ENCODE peak calls at places on chromosome 9, in five cellular contexts. N is adrenal gland, U is breast epithelium, L is heart left ventricle, Y is uterus. G is an unnamed sample.

GRCh38 chr9:115098226-115098965 is 19.6 kb downstream of the TNC start:
- DNase-seq in U (no peak), N (no peak), Y (no peak), L (no peak), G (no peak)

GRCh38 chr9:127937383-127938297 is at the start of gene DPM2:
- DNase-seq in Y (peak; percentile 83), L (peak; percentile 84), N (peak; percentile 80), U (peak; percentile 79), G (peak; percentile 86)

GRCh38 chr9:110573305-110573704 is 6.2 kb downstream of the SVEP1 start:
- DNase-seq in N (no peak), U (no peak), L (no peak), Y (no peak), G (no peak)

GRCh38 chr9:78566948-78567675 is 270.2 kb downstream of the PSAT1 start:
- DNase-seq in U (no peak), L (no peak), Y (no peak), N (no peak), G (no peak)

GRCh38 chr9:130835441-130836298 is 616 bp downstream of the ABL1 start:
- DNase-seq in N (peak; percentile 47), L (peak; percentile 49), U (no peak), Y (no peak), G (peak; percentile 75)

GRCh38 chr9:114310471-114311450 is 12.1 kb upstream of the ORM1 start:
- DNase-seq in Y (no peak), U (peak; percentile 24), N (no peak), L (no peak), G (peak; percentile 31)

GRCh38 chr9:131264231-131264630 is 12.1 kb downstream of the FAM78A start:
- DNase-seq in L (no peak), U (no peak), Y (no peak), N (no peak), G (no peak)

GRCh38 chr9:114988962-114989599 is 58.7 kb upstream of the TNFSF8 start:
- DNase-seq in L (no peak), Y (no peak), U (no peak), N (no peak), G (no peak)

DNA sequence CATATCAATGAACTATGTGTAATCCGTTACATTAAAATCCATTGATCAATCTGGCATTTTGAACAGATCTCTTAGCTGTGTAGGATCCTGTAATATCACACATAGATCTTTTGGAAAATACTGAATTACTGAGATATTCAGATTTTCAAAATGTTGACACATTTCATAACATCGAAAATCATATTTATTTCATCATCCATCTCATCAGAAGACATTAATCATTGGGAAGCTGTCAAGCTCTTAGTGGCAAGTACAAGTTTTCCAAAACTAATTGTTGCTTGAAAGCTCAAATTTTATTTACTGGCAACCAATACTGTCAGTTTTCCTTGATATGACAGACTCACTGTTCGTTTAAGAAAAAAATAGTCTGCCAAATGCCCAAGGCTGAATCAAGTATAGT is 8.5 kb downstream of the NR6A1 start:
- DNase-seq in Y (no peak), U (no peak), N (no peak), L (no peak), G (no peak)
- H3K4me1 ChIP-seq in Y (no peaks in the 10 kb centered on the region), U (no peaks in the 10 kb centered on the region), N (no peaks in the 10 kb centered on the region), L (no peaks in the 10 kb centered on the region), G (no peaks in the 10 kb centered on the region)

DNA sequence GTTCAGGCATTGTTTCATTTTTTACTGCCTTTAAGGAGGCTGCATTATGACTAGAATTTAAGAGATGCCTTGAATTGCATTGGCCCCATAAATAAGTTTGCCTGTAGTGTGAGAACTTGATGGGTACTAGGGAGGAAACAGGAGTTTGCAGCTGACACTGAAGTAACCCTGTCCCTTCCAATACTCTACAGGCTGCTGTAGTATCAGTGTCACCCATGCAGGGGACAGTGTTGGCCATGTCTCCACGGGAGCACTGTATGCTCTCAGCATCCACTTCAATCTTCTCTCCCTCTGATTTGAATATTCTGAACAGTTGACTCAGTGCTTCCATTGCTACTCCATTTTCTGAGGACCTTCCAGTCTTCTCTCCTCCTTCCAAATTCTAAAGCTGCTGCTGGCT is 11.4 kb upstream of the IFNA14 start:
- DNase-seq in N (no peak), U (no peak), L (no peak), Y (no peak), G (no peak)
- TF ChIP-seq POLR2A in N (no peak), U (no peak), L (no peak), Y (no peak), G (no peak)

GRCh38 chr9:138080979-138081378 is 203.4 kb downstream of the CACNA1B start:
- DNase-seq in L (peak; percentile 1), U (no peak), N (no peak), Y (peak; percentile 1), G (no peak)
- H3K9me3 ChIP-seq in L (peaks cover 17% of the 10 kb centered on the region), U (no peaks in the 10 kb centered on the region), N (no peaks in the 10 kb centered on the region), Y (no peaks in the 10 kb centered on the region), G (no peaks in the 10 kb centered on the region)

DNA sequence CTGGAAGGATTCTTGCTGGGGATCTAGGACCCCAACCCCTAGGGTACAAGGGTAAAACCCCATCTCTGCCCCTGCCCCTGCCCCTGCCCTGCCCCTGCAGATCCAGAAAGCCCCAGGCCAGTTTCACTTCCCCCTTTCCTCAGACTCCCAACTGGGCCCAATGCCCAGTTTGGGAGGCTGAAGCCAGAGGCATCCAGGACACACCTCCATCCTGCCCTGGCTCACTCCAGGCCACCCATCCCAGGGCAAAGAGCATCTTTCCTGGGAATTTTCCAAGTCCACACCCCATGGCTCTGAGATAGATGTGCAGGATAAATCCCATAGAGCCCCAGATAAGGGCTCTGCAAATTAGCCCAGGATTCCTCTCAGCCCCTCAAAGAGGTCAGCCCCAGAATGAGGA is 17.4 kb downstream of the CNTFR start:
- DNase-seq in U (no peak), N (no peak), L (no peak), Y (no peak), G (no peak)
- H3K4me1 ChIP-seq in U (no peaks in the 10 kb centered on the region), N (no peaks in the 10 kb centered on the region), L (peaks cover 6% of the 10 kb centered on the region), Y (no peaks in the 10 kb centered on the region), G (no peaks in the 10 kb centered on the region)

GRCh38 chr9:132669636-132670358 is at the start of gene DDX31:
- DNase-seq in L (peak; percentile 87), U (peak; percentile 79), Y (peak; percentile 81), N (peak; percentile 87), G (peak; percentile 90)
- TF ChIP-seq POLR2A in L (peak; percentile 34), U (peak; percentile 21), Y (no peak), N (peak; percentile 63), G (peak; percentile 26)

DNA sequence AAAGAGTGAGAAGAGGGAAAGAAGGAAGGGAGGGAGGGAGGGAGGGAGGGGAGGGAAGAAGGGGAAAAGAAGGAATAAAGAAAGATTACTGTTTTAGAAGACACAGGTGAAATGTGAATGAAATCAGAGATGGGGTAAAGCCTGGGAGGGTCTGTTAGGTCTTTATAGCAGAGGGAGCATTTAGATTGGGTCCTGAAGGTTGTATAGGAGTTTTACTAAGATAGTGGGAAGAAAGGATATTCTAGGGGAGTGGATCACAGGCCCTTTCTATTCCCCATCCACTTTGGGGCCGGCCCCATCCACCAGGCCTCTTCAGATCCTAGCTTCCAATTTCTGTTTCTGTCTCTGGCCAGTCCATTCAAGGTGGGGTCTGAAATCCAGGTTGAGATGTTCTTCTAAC is 35.5 kb downstream of the C9orf50 start:
- DNase-seq in Y (no peak), U (no peak), N (no peak), L (no peak), G (no peak)
- H3K9me3 ChIP-seq in Y (no peaks in the 10 kb centered on the region), U (no peaks in the 10 kb centered on the region), N (no peaks in the 10 kb centered on the region), L (no peaks in the 10 kb centered on the region), G (no peaks in the 10 kb centered on the region)

GRCh38 chr9:2017459-2018161 is 2.5 kb downstream of the SMARCA2 start:
- DNase-seq in L (peak; percentile 80), Y (peak; percentile 70), U (peak; percentile 67), N (peak; percentile 87), G (peak; percentile 77)
- H3K4me1 ChIP-seq in L (peaks cover 13% of the 10 kb centered on the region), Y (peaks cover 13% of the 10 kb centered on the region), U (no peaks in the 10 kb centered on the region), N (peaks cover 24% of the 10 kb centered on the region), G (peaks cover 6% of the 10 kb centered on the region)

DNA sequence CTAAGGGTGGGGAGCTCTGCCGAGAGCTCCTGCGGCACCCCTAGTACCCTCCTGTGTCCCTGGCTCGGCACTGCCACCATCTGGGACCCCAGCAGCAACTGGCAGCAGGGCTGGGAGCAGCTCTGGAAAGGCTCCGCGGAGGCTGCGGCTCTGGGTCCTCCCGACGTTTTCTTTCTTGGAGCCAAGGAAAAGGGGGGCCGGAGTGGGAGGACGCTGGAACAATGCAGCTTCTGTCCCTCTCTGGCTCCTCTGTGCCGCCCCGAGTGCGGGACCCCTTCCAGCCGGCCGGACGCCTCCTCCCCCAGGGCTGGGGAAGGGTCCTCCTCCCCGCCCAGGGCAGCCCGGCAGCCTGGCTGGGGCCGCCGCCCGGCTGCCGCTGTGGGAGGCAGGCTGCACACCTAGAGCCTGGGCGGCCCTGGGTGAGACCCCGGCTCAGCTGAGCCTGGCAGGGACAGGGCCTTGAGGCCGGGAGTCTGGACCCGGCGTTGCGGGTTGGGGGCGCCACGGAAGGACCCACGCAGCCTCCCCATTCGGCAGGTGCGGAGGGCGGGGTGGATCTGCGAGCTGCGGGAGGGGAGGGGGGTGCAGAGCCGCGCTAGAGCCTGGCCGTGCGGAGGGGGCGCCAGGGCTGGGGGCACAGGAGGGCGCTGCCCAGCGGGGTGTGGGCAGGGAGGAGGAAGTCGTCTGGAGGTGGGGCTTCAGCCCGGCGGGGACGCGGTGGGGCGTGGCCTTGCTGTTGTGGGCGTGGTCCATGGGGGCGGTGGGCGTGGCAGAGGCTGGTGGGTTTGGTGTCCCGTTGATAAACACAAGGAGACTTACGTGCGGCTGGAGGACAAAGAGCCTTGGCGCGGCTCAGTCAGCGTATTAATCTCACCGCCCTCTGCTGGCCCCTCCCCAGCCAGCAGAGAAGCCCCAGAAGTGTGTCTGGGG is 15.1 kb downstream of the GPSM1 start:
- DNase-seq in L (peak; percentile 84), N (peak; percentile 81), U (peak; percentile 85), Y (peak; percentile 83), G (peak; percentile 90)
- TF ChIP-seq POLR2A in L (peak; percentile 63), N (peak; percentile 78), U (no peak), Y (no peak), G (no peak)

DNA sequence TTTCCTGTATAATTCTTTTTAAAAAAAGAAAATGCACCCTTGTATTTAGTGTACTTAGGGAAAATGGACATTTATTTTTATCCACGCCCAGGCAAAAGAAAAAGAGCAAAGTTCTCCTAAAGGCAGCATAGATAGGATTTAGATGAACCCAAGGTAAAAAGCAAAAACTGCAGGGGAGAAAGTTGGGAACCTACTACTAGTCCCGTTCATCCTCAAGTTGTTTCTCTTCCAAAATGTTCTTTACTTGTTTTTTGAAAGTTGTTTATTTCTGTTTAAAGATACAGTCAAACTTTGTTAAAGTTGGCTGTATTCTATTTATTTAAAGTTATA is 9.8 kb downstream of the RUSC2 start:
- DNase-seq in U (no peak), Y (no peak), N (no peak), L (no peak), G (no peak)
- H3K9me3 ChIP-seq in U (no peaks in the 10 kb centered on the region), Y (no peaks in the 10 kb centered on the region), N (no peaks in the 10 kb centered on the region), L (no peaks in the 10 kb centered on the region), G (no peaks in the 10 kb centered on the region)

GRCh38 chr9:122420315-122420714 is 49.5 kb downstream of the PTGS1 start:
- DNase-seq in N (no peak), U (no peak), Y (no peak), L (no peak), G (no peak)
- H3K4me1 ChIP-seq in N (no peaks in the 10 kb centered on the region), U (no peaks in the 10 kb centered on the region), Y (no peaks in the 10 kb centered on the region), L (no peaks in the 10 kb centered on the region), G (no peaks in the 10 kb centered on the region)